ENCODE peak calls at places on chromosomes 13 and 19, in five cellular contexts. G is amygdala, T is cerebellar nuclear complex, U is NCI-H1092 treated with DMSO at 0.1 percent for 48 hours, W is NCI-H1436. E is an unnamed sample.

GRCh38 chr13:50309872-50310594 is 294.8 kb downstream of the KCNRG start:
- DNase-seq in G (no peak), T (no peak), U (no peak), W (no peak), E (no peak)

GRCh38 chr19:10419200-10419645 is 1.1 kb upstream of the PDE4A start:
- DNase-seq in G (no peak), T (no peak), U (no peak), W (no peak), E (no peak)

GRCh38 chr13:50306096-50306495 is 290.9 kb downstream of the KCNRG start:
- DNase-seq in G (no peak), T (no peak), U (no peak), W (no peak), E (no peak)

GRCh38 chr19:35332817-35333216 is 3.8 kb downstream of the CD22 start:
- DNase-seq in G (no peak), T (no peak), U (no peak), W (no peak), E (no peak)

GRCh38 chr19:18418725-18419194 is 438 bp upstream of the SSBP4 start:
- DNase-seq in G (no peak), T (no peak), U (no peak), W (no peak), E (no peak)

GRCh38 chr19:11446652-11447301 is 11.3 kb downstream of the PRKCSH start:
- DNase-seq in G (peak), T (no peak), U (no peak), W (no peak), E (no peak)

GRCh38 chr13:41465215-41465907 is 8.0 kb downstream of the RGCC start:
- DNase-seq in G (no peak), T (no peak), U (no peak), W (no peak), E (no peak)

GRCh38 chr19:45498411-45499195 is at the start of gene PPM1N:
- DNase-seq in G (no peak), T (no peak), U (no peak), W (peak), E (no peak)

GRCh38 chr13:101773062-101773461 is 320.6 kb downstream of the ITGBL1 start:
- DNase-seq in G (no peak), T (no peak), U (no peak), W (no peak), E (no peak)

GRCh38 chr13:77919351-77920294 is 992 bp upstream of the EDNRB start:
- DNase-seq in G (peak), T (no peak), U (peak), W (no peak), E (no peak)

GRCh38 chr13:112596220-112596619 is 8.3 kb upstream of the TUBGCP3 start:
- DNase-seq in G (no peak), T (no peak), U (no peak), W (no peak), E (no peak)

E was measured in vagina.